ENCODE peak calls at places on chromosomes 5 and 9, in five cellular contexts. B is D341Med, F is NCI-H1105 treated with DMSO at 0.1 percent for 48 hours, N is activated T-cell treated with anti-CD3 and anti-CD28 coated beads for 24 hours, E is HuH-7. S is an unnamed sample.

GRCh38 chr9:92716557-92716956 is 46.6 kb upstream of the IPPK start:
- DNase-seq in F (peak; percentile 42), N (peak; percentile 72), B (peak; percentile 87), E (peak; percentile 85), S (peak; percentile 76)

GRCh38 chr9:22211588-22212360 is 202.7 kb upstream of the CDKN2B start:
- DNase-seq in N (no peak), F (no peak), E (no peak), B (no peak), S (no peak)

GRCh38 chr5:164364237-164364636 is 858.8 kb downstream of the MAT2B start:
- DNase-seq in F (no peak), N (no peak), B (no peak), E (no peak), S (no peak)

GRCh38 chr5:135018457-135018856 is 15.6 kb downstream of the PITX1 start:
- DNase-seq in N (no peak), E (no peak), F (no peak), B (no peak), S (no peak)

GRCh38 chr5:131262953-131263541 is 806 bp upstream of the CDC42SE2 start:
- DNase-seq in E (no peak), N (no peak), B (no peak), F (no peak), S (no peak)

GRCh38 chr5:8906303-8906967 is 639.4 kb downstream of the SEMA5A start:
- DNase-seq in B (no peak), F (no peak), E (no peak), N (no peak), S (no peak)

GRCh38 chr9:127204771-127205470 is 59.7 kb upstream of the GARNL3 start:
- DNase-seq in F (no peak), N (no peak), E (peak; percentile 54), B (peak; percentile 81), S (no peak)

GRCh38 chr5:136506131-136506530 is 140.8 kb upstream of the TRPC7 start:
- DNase-seq in N (no peak), E (no peak), B (no peak), F (no peak), S (no peak)

GRCh38 chr5:40410231-40410861 is 269.4 kb upstream of the PTGER4 start:
- DNase-seq in N (peak; percentile 60), E (no peak), B (no peak), F (no peak), S (peak; percentile 68)

GRCh38 chr9:33155393-33155792 is 11.7 kb downstream of the B4GALT1 start:
- DNase-seq in F (no peak), N (no peak), E (no peak), B (no peak), S (no peak)

GRCh38 chr9:36486454-36486932 is 86.2 kb upstream of the MELK start:
- DNase-seq in N (no peak), F (no peak), E (peak; percentile 40), B (no peak), S (peak; percentile 4)

GRCh38 chr9:91341258-91341746 is 20.4 kb downstream of the AUH start:
- DNase-seq in B (no peak), E (no peak), N (no peak), F (no peak), S (no peak)

GRCh38 chr5:119878712-119879111 is 249.4 kb downstream of the FAM170A start:
- DNase-seq in B (no peak), E (no peak), F (no peak), N (no peak), S (no peak)

GRCh38 chr5:116478461-116478860 is 96.2 kb downstream of the SEMA6A start:
- DNase-seq in N (no peak), F (no peak), B (no peak), E (no peak), S (no peak)

GRCh38 chr5:93588586-93589347 is 5.7 kb downstream of the NR2F1 start:
- DNase-seq in F (no peak), B (no peak), N (no peak), E (no peak), S (no peak)

GRCh38 chr9:127166651-127167524 is 44.5 kb upstream of the ANGPTL2 start:
- DNase-seq in N (no peak), F (no peak), E (no peak), B (no peak), S (no peak)

GRCh38 chr5:59099995-59100345 is 517.1 kb downstream of the RAB3C start:
- DNase-seq in N (no peak), B (no peak), E (no peak), F (no peak), S (no peak)

GRCh38 chr9:3740690-3741419 is 215.1 kb upstream of the RFX3 start:
- DNase-seq in N (no peak), F (no peak), E (no peak), B (no peak), S (no peak)

GRCh38 chr9:95940265-95940664 is 64.8 kb downstream of the ERCC6L2 start:
- DNase-seq in F (no peak), N (no peak), B (no peak), E (no peak), S (no peak)

GRCh38 chr5:104179057-104179456 is 616.5 kb upstream of the NUDT12 start:
- DNase-seq in F (no peak), B (peak; percentile 46), E (peak; percentile 8), N (no peak), S (no peak)

GRCh38 chr5:76086060-76086459 is 2.9 kb downstream of the SV2C start:
- DNase-seq in F (no peak), E (no peak), B (no peak), N (no peak), S (no peak)

GRCh38 chr5:14503017-14503680 is 78.4 kb upstream of the OTULINL start:
- DNase-seq in N (no peak), B (no peak), E (no peak), F (no peak), S (no peak)

GRCh38 chr5:179288101-179288808 is 57.0 kb downstream of the ADAMTS2 start:
- DNase-seq in N (no peak), F (no peak), B (no peak), E (no peak), S (no peak)

GRCh38 chr9:32395483-32396216 is 11.2 kb downstream of the ACO1 start:
- DNase-seq in E (no peak), F (no peak), N (no peak), B (no peak), S (no peak)

GRCh38 chr5:6812800-6813731 is 99.8 kb downstream of the TENT4A start:
- DNase-seq in F (peak; percentile 74), B (no peak), E (no peak), N (no peak), S (no peak)

GRCh38 chr9:107929439-107929838 is 439.9 kb upstream of the KLF4 start:
- DNase-seq in N (no peak), E (no peak), F (peak; percentile 61), B (no peak), S (no peak)

GRCh38 chr5:73797142-73797530 is 171.1 kb downstream of the ARHGEF28 start:
- DNase-seq in N (no peak), F (no peak), E (no peak), B (no peak), S (no peak)